ENCODE peak calls at places on chromosome 15, in six cellular contexts. O is aorta, M is hepatocyte, L is cardiac muscle cell, N is tibial nerve, H is left ventricle myocardium inferior. Q is an unnamed sample.

GRCh38 chr15:68833734-68834334 is 13.1 kb upstream of the ANP32A start:
- DNase-seq in O (no peak), M (no peak), L (no peak), N (no peak), H (no peak), Q (no peak)

GRCh38 chr15:31013863-31014607 is 22.6 kb upstream of the MTMR10 start:
- DNase-seq in O (no peak), M (no peak), L (peak; percentile 11), N (no peak), H (no peak), Q (no peak)

GRCh38 chr15:40016224-40016865 is 22.6 kb downstream of the SRP14 start:
- DNase-seq in O (no peak), M (no peak), L (no peak), N (no peak), H (no peak), Q (no peak)

GRCh38 chr15:74781673-74782595 is at the start of gene CSK:
- DNase-seq in O (peak; percentile 84), M (peak; percentile 92), L (peak; percentile 84), N (no peak), H (peak; percentile 82), Q (no peak)

GRCh38 chr15:83973816-83974215 is 261.8 kb upstream of the GOLGA6L4 start:
- DNase-seq in O (no peak), M (no peak), L (no peak), N (no peak), H (no peak), Q (no peak)

GRCh38 chr15:80825361-80826030 is 46.3 kb downstream of the CEMIP start:
- DNase-seq in O (peak; percentile 51), M (no peak), L (no peak), N (peak; percentile 26), H (no peak), Q (no peak)

GRCh38 chr15:60384052-60384451 is 13.7 kb downstream of the ANXA2 start:
- DNase-seq in O (no peak), M (no peak), L (no peak), N (no peak), H (no peak), Q (no peak)

GRCh38 chr15:29688981-29689723 is 133.1 kb downstream of the TJP1 start:
- DNase-seq in O (no peak), M (no peak), L (no peak), N (no peak), H (no peak), Q (no peak)

GRCh38 chr15:59059076-59059597 is 45.8 kb upstream of the CCNB2 start:
- DNase-seq in O (no peak), M (no peak), L (no peak), N (no peak), H (no peak), Q (no peak)

GRCh38 chr15:70079831-70080230 is 17.9 kb downstream of the TLE3 start:
- DNase-seq in O (no peak), M (no peak), L (no peak), N (no peak), H (no peak), Q (no peak)

GRCh38 chr15:59237119-59237853 is 30.6 kb downstream of the LDHAL6B start:
- DNase-seq in O (no peak), M (no peak), L (no peak), N (no peak), H (no peak), Q (no peak)

GRCh38 chr15:93483923-93484322 is 394.9 kb upstream of the RGMA start:
- DNase-seq in O (no peak), M (no peak), L (no peak), N (no peak), H (no peak), Q (no peak)

GRCh38 chr15:58536414-58536813 is 104.6 kb downstream of the LIPC start:
- DNase-seq in O (no peak), M (no peak), L (no peak), N (no peak), H (no peak), Q (no peak)

GRCh38 chr15:76060098-76060989 is 559 bp downstream of the TMEM266 start:
- DNase-seq in O (no peak), M (no peak), L (no peak), N (no peak), H (no peak), Q (no peak)

GRCh38 chr15:93247466-93248121 is 158.6 kb upstream of the RGMA start:
- DNase-seq in O (no peak), M (no peak), L (no peak), N (no peak), H (no peak), Q (no peak)

GRCh38 chr15:69154026-69154425 is 6.4 kb upstream of the GLCE start:
- DNase-seq in O (no peak), M (no peak), L (no peak), N (no peak), H (no peak), Q (no peak)

GRCh38 chr15:48963524-48964113 is at the start of gene SHC4:
- DNase-seq in O (peak; percentile 70), M (peak; percentile 83), L (peak; percentile 67), N (peak; percentile 74), H (peak; percentile 64), Q (peak; percentile 27)

GRCh38 chr15:91866971-91867372 is 13.5 kb downstream of the SLCO3A1 start:
- DNase-seq in O (peak; percentile 71), M (no peak), L (peak; percentile 28), N (no peak), H (peak; percentile 72), Q (peak; percentile 13)

GRCh38 chr15:74531144-74531811 is 9.7 kb upstream of the ARID3B start:
- DNase-seq in O (no peak), M (peak; percentile 40), L (peak; percentile 42), N (no peak), H (no peak), Q (no peak)

GRCh38 chr15:89379818-89380217 is 45.2 kb upstream of the POLG start:
- DNase-seq in O (no peak), M (no peak), L (no peak), N (no peak), H (no peak), Q (no peak)

GRCh38 chr15:66679043-66679656 is 22.9 kb upstream of the SMAD6 start:
- DNase-seq in O (no peak), M (no peak), L (no peak), N (no peak), H (no peak), Q (no peak)

GRCh38 chr15:77070180-77070499 is 769 bp downstream of the TSPAN3 start:
- DNase-seq in O (no peak), M (no peak), L (no peak), N (no peak), H (no peak), Q (no peak)

GRCh38 chr15:77068633-77069032 is 2.3 kb downstream of the TSPAN3 start:
- DNase-seq in O (no peak), M (no peak), L (no peak), N (no peak), H (no peak), Q (no peak)

GRCh38 chr15:77070500-77071337 is at the start of gene TSPAN3:
- DNase-seq in O (peak; percentile 96), M (peak; percentile 97), L (peak; percentile 97), N (peak; percentile 83), H (peak; percentile 93), Q (peak; percentile 90)

GRCh38 chr15:77067691-77068367 is 3.1 kb downstream of the TSPAN3 start:
- DNase-seq in O (no peak), M (peak; percentile 26), L (no peak), N (no peak), H (no peak), Q (no peak)

DNA sequence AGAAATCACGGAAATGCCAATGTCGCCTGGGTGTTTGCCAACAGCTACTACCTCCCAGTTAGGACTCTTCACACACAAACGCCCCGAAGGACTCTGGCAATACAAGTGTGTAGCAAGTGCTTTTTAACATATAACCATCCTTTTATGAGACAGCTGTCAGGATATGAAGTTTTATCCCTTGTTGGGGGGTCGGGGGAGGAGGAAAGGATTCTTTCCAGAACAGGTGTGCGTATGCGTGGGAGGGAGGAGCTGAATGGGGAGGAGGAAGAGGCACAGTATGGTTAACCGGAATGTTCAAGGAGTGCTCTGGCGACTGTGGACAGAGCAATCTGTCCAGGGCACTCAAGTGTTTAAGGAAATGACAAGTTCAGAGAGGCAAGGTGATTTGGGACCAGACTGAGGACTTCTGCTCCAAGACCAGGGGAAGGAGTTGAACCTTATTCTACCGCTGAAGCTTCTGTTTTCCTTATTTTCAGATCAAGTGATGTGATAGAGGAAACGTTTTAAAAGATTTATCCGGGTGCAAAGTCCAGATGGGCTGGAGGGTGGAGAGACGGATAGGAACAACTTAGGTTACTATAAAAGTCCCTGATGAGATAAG is 1.3 kb downstream of the TSPAN3 start:
- DNase-seq in O (no peak), M (peak; percentile 62), L (peak; percentile 32), N (no peak), H (no peak), Q (no peak)
- H3K27ac ChIP-seq in O (no peak overlapping the region), M (peak overlapping the region; percentile 97), L (peak overlapping the region; percentile 97), N (peak overlapping the region; percentile 92), H (peak overlapping the region; percentile 90), Q (no peak overlapping the region)

GRCh38 chr15:35973019-35973418 is 427.1 kb upstream of the DPH6 start:
- DNase-seq in O (no peak), M (no peak), L (no peak), N (no peak), H (no peak), Q (no peak)

GRCh38 chr15:35980719-35981118 is 434.8 kb upstream of the DPH6 start:
- DNase-seq in O (no peak), M (peak; percentile 11), L (no peak), N (no peak), H (no peak), Q (no peak)

GRCh38 chr15:35979608-35980007 is 433.6 kb upstream of the DPH6 start:
- DNase-seq in O (no peak), M (no peak), L (peak; percentile 60), N (no peak), H (no peak), Q (no peak)

DNA sequence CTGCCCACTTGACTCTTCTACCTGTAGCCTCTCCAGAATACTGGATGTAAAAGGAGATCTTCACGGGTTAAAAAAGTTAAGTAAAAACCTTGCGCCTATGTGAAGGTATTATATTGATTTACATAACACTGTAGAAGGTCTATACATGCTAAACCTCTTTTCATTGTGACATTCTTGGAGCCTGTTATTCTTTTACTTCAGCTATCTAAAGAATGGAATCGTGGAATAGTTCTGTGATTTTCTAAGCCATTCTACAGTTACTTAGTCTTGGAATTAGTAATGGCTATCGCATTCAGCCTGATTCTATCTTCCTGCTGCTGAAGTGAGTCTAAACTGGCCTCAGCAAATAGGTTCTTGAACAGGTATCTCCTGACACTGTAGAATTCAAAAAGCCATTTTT is 430.0 kb upstream of the DPH6 start:
- DNase-seq in O (no peak), M (no peak), L (no peak), N (no peak), H (no peak), Q (no peak)
- H3K27ac ChIP-seq in O (no peak overlapping the region), M (no peak overlapping the region), L (no peak overlapping the region), N (no peak overlapping the region), H (no peak overlapping the region), Q (no peak overlapping the region)

DNA sequence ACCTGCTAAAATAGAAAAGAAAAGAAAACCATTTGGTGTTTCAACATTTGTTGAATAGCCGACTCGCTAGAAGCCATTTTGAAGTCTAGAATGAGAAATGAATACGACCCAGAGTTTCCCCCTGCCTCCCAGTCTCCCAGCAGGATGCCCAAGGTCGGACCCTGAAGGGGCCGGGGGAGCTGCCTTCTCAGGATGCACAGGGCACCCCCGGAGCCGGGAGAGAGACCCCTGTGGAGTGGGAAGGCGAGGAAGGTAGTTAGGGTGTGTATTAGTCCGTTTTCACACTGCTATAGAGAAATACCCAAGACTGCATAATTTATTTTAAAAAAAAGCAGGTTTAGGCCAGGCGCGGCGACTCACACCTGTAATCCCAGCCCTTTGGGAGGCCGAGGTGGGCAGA is 44.7 kb downstream of the NIPA2 start:
- DNase-seq in O (no peak), M (no peak), L (no peak), N (no peak), H (no peak), Q (no peak)
- H3K27ac ChIP-seq in O (no peak overlapping the region), M (no peak overlapping the region), L (no peak overlapping the region), N (no peak overlapping the region), H (no peak overlapping the region), Q (no peak overlapping the region)

GRCh38 chr15:26954403-26954802 is 16.6 kb upstream of the GABRG3 start:
- DNase-seq in O (no peak), M (no peak), L (no peak), N (no peak), H (no peak), Q (no peak)
- H3K27ac ChIP-seq in O (no peak overlapping the region), M (no peak overlapping the region), L (no peak overlapping the region), N (no peak overlapping the region), H (no peak overlapping the region), Q (no peak overlapping the region)

Q was measured in caudate nucleus.